ENCODE peak calls at places on chromosomes 3 and 15, in seven cellular contexts. F is Peyer's patch, W is sigmoid colon, C is psoas muscle, B is body of pancreas, I is K562, M is PC-9. U is an unnamed sample.

GRCh38 chr15:50259276-50259675 is 6.2 kb downstream of the HDC start:
- DNase-seq in W (no peak), C (no peak), M (no peak), I (no peak), B (no peak), F (no peak), U (no peak)

GRCh38 chr15:84702961-84703482 is 12.9 kb downstream of the SEC11A start:
- DNase-seq in B (peak; percentile 56), C (no peak), F (no peak), I (no peak), W (peak; percentile 86), M (no peak), U (no peak)

GRCh38 chr3:4656059-4656458 is 162.9 kb downstream of the ITPR1 start:
- DNase-seq in M (peak; percentile 36), F (no peak), W (peak; percentile 75), B (peak; percentile 70), C (peak; percentile 71), I (peak; percentile 72), U (no peak)

GRCh38 chr15:82118040-82118439 is 72.2 kb upstream of the MEX3B start:
- DNase-seq in I (no peak), M (no peak), B (no peak), W (no peak), C (no peak), F (no peak), U (no peak)

GRCh38 chr3:177676148-177676547 is 478.9 kb upstream of the TBL1XR1 start:
- DNase-seq in B (no peak), F (no peak), I (no peak), M (no peak), C (no peak), W (no peak), U (no peak)

GRCh38 chr15:57559875-57560274 is 31.8 kb upstream of the MYZAP start:
- DNase-seq in B (peak; percentile 83), M (peak; percentile 48), C (peak; percentile 80), W (no peak), I (peak; percentile 69), F (peak; percentile 46), U (no peak)

GRCh38 chr3:61821823-61822251 is 260.5 kb downstream of the PTPRG start:
- DNase-seq in C (no peak), W (peak; percentile 73), M (no peak), B (no peak), I (no peak), F (no peak), U (no peak)

GRCh38 chr3:177595789-177596188 is 398.5 kb upstream of the TBL1XR1 start:
- DNase-seq in M (peak; percentile 52), F (no peak), C (no peak), B (no peak), W (no peak), I (no peak), U (no peak)

GRCh38 chr3:26799679-26800317 is 177.2 kb downstream of the LRRC3B start:
- DNase-seq in I (no peak), F (no peak), W (no peak), M (no peak), B (no peak), C (no peak), U (no peak)

GRCh38 chr3:117398166-117398954 is 688.8 kb downstream of the TUSC7 start:
- DNase-seq in F (no peak), M (no peak), B (peak; percentile 91), C (no peak), I (no peak), W (no peak), U (no peak)

GRCh38 chr3:12752803-12753202 is 6.3 kb downstream of the TMEM40 start:
- DNase-seq in W (no peak), C (no peak), B (no peak), I (no peak), M (peak; percentile 44), F (no peak), U (no peak)

GRCh38 chr3:57838627-57839026 is 82.5 kb downstream of the SLMAP start:
- DNase-seq in M (no peak), W (no peak), C (no peak), F (no peak), B (no peak), I (no peak), U (no peak)

GRCh38 chr3:156471431-156471830 is 83.5 kb downstream of the SSR3 start:
- DNase-seq in W (no peak), M (no peak), B (no peak), F (no peak), I (no peak), C (no peak), U (no peak)

GRCh38 chr3:23468203-23468602 is 265.1 kb downstream of the UBE2E2 start:
- DNase-seq in M (no peak), B (no peak), W (no peak), I (no peak), C (no peak), F (no peak), U (no peak)

GRCh38 chr3:100087203-100087602 is 27.1 kb downstream of the FILIP1L start:
- DNase-seq in C (no peak), W (no peak), M (no peak), B (no peak), I (no peak), F (no peak), U (no peak)

GRCh38 chr3:115713247-115713646 is 89.9 kb downstream of the GAP43 start:
- DNase-seq in W (no peak), B (peak; percentile 85), F (no peak), M (no peak), I (no peak), C (no peak), U (no peak)

GRCh38 chr3:107488942-107489341 is 33.8 kb upstream of the BBX start:
- DNase-seq in I (no peak), W (no peak), M (peak; percentile 29), B (no peak), C (no peak), F (no peak), U (no peak)

GRCh38 chr15:79455361-79455760 is 23.2 kb downstream of the MINAR1 start:
- DNase-seq in W (no peak), F (no peak), M (no peak), C (no peak), B (no peak), I (no peak), U (no peak)

GRCh38 chr15:77107531-77108355 is 36.8 kb upstream of the TSPAN3 start:
- DNase-seq in I (peak; percentile 49), W (peak; percentile 72), F (peak; percentile 27), C (peak; percentile 73), M (no peak), B (peak; percentile 60), U (no peak)

GRCh38 chr3:3177861-3178497 is 1.5 kb downstream of the CRBN start:
- DNase-seq in W (no peak), F (no peak), M (no peak), C (no peak), I (peak; percentile 30), B (no peak), U (no peak)

GRCh38 chr3:194134757-194135515 is 1.0 kb upstream of the HES1 start:
- DNase-seq in W (peak; percentile 97), F (peak; percentile 81), I (peak; percentile 84), C (peak; percentile 96), B (peak; percentile 96), M (peak; percentile 96), U (peak; percentile 96)

DNA sequence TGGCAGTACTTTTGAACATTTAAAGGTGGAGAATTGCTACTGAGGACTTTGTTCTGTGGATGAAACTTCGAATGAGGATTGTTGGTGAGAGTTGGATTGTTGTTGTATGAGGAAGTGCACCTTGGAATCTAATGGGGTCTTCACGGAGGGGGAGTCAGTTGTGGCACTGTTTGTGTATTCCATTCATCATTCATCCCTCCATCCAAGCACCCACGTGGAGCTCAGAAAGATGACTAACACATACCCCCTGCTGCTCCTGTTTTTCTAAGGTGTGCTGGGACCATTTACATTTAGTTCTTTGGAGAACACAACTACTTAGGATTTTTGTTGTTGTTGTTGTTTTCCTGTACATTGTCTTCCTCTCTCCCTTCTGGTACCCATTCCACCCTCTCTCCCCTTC is 122.6 kb downstream of the IGF1R start:
- DNase-seq in W (no peak), C (no peak), F (no peak), M (no peak), I (no peak), B (no peak), U (no peak)
- H3K4me1 ChIP-seq in W (peaks cover 42% of the 10 kb centered on the region), C (peaks cover 9% of the 10 kb centered on the region), F (no peaks in the 10 kb centered on the region), M (no peaks in the 10 kb centered on the region), I (no peaks in the 10 kb centered on the region), B (peaks cover 55% of the 10 kb centered on the region), U (peaks cover 33% of the 10 kb centered on the region)

GRCh38 chr15:63080638-63081250 is 38.2 kb downstream of the TPM1 start:
- DNase-seq in B (no peak), C (no peak), M (no peak), W (no peak), F (no peak), I (no peak), U (no peak)
- H3K4me1 ChIP-seq in B (no peaks in the 10 kb centered on the region), C (peaks cover 15% of the 10 kb centered on the region), M (no peaks in the 10 kb centered on the region), W (peaks cover 43% of the 10 kb centered on the region), F (no peaks in the 10 kb centered on the region), I (peaks cover 7% of the 10 kb centered on the region), U (peaks cover 6% of the 10 kb centered on the region)

GRCh38 chr3:152203677-152204076 is 65.1 kb upstream of the MBNL1 start:
- DNase-seq in B (no peak), I (no peak), C (no peak), M (no peak), F (no peak), W (no peak), U (no peak)

GRCh38 chr3:152205097-152205593 is 63.6 kb upstream of the MBNL1 start:
- DNase-seq in W (no peak), M (no peak), F (no peak), B (no peak), C (no peak), I (no peak), U (no peak)

GRCh38 chr3:152202976-152203626 is 65.6 kb upstream of the MBNL1 start:
- DNase-seq in W (no peak), I (peak; percentile 41), M (no peak), B (no peak), F (no peak), C (no peak), U (no peak)

GRCh38 chr3:152206243-152206642 is 62.5 kb upstream of the MBNL1 start:
- DNase-seq in I (no peak), F (no peak), C (no peak), M (no peak), W (no peak), B (no peak), U (no peak)

GRCh38 chr3:152204218-152204617 is 64.5 kb upstream of the MBNL1 start:
- DNase-seq in F (no peak), I (no peak), B (no peak), C (no peak), W (no peak), M (no peak), U (no peak)
- H3K4me1 ChIP-seq in F (no peaks in the 10 kb centered on the region), I (peaks cover 13% of the 10 kb centered on the region), B (peaks cover 9% of the 10 kb centered on the region), C (peaks cover 34% of the 10 kb centered on the region), W (peaks cover 74% of the 10 kb centered on the region), M (peaks cover 4% of the 10 kb centered on the region), U (peaks cover 11% of the 10 kb centered on the region)

DNA sequence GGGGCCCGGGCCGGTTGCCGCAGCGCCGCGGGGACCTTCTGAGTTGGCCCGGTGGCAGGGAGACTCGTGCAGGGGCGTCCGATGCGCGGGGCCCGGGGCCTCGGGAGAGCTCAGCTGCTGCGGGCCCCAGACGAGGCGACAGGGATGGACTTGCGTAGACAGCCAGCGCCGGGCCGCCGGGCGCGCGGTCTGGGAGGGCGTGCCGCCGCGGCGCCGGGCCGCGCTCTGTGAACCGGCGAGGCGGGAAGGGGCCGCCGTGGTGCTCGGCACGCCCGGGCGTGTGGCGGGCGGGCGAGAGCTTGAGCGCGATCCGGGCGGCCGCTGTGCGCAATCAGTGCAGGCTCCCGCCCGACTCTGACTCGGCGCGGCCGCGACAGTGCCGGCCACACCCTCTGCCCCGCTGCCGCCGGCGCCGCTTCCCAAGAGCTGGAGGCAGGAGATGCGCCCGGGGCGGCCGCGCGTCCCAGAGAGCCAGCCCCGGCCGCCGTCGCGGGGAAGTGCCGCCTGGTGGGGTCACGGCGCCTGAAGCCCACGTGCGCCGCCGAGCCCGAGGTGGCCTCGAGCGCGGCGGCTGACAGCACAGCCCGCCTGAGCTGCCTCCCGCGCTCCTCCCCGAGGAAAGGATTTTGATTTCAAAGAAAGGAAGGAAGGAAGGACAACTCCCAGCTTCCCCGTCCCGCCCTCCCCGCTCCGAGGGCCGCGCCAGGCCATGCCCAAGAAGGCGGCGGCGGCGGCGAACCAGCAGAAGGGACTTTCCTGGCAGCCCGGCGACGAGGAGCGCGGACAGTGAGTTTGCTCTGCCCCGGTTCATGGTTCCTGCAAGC is 669 bp downstream of the TLNRD1 start:
- DNase-seq in C (peak; percentile 75), B (peak; percentile 61), W (peak; percentile 79), I (peak; percentile 69), F (peak; percentile 63), M (no peak), U (peak; percentile 78)
- H3K4me1 ChIP-seq in C (peaks cover 3% of the 10 kb centered on the region), B (peaks cover 48% of the 10 kb centered on the region), W (peaks cover 49% of the 10 kb centered on the region), I (peaks cover 31% of the 10 kb centered on the region), F (no peaks in the 10 kb centered on the region), M (peaks cover 18% of the 10 kb centered on the region), U (peaks cover 11% of the 10 kb centered on the region)

U was measured in RWPE2.